ENCODE peak calls at places on chromosomes 2 and 18, in five cellular contexts. S is PC-3, C is GM23338, M is GM23248, X is Peyer's patch. T is an unnamed sample.

GRCh38 chr2:37786854-37787253 is 115.4 kb upstream of the CDC42EP3 start:
- DNase-seq in S (no peak), C (no peak), M (no peak), X (no peak), T (peak; percentile 38)

GRCh38 chr2:237411683-237412349 is 2.1 kb downstream of the COL6A3 start:
- DNase-seq in S (no peak), C (peak; percentile 12), M (peak; percentile 68), X (no peak), T (no peak)

GRCh38 chr2:68248806-68249205 is 3.5 kb downstream of the PPP3R1 start:
- DNase-seq in S (no peak), C (no peak), M (no peak), X (no peak), T (no peak)

GRCh38 chr2:173354073-173354600 is 535 bp upstream of the CDCA7 start:
- DNase-seq in S (no peak), C (peak; percentile 73), M (peak; percentile 16), X (no peak), T (peak; percentile 28)

GRCh38 chr2:11744631-11745394 is 1.6 kb upstream of the LPIN1 start:
- DNase-seq in S (peak; percentile 44), C (peak; percentile 82), M (peak; percentile 45), X (peak; percentile 55), T (peak; percentile 13)

GRCh38 chr2:132542953-132543569 is 126.5 kb downstream of the GPR39 start:
- DNase-seq in S (no peak), C (no peak), M (no peak), X (no peak), T (no peak)

GRCh38 chr2:12965540-12966269 is 249.0 kb downstream of the TRIB2 start:
- DNase-seq in S (peak; percentile 72), C (no peak), M (peak; percentile 86), X (no peak), T (peak; percentile 58)

GRCh38 chr2:145755019-145755837 is 1235.3 kb upstream of the ZEB2 start:
- DNase-seq in S (no peak), C (no peak), M (no peak), X (no peak), T (no peak)

GRCh38 chr2:77590298-77590917 is 68.2 kb upstream of the LRRTM4 start:
- DNase-seq in S (no peak), C (no peak), M (no peak), X (no peak), T (no peak)

GRCh38 chr2:163266772-163267171 is 428.2 kb upstream of the KCNH7 start:
- DNase-seq in S (peak; percentile 90), C (no peak), M (peak; percentile 94), X (no peak), T (no peak)

GRCh38 chr2:119338826-119339561 is 27.6 kb downstream of the C2orf76 start:
- DNase-seq in S (no peak), C (no peak), M (no peak), X (no peak), T (peak; percentile 42)

GRCh38 chr2:112001136-112001764 is 53.8 kb upstream of the TMEM87B start:
- DNase-seq in S (no peak), C (no peak), M (peak; percentile 23), X (no peak), T (no peak)

GRCh38 chr18:75896865-75897264 is 469.4 kb upstream of the SMIM21 start:
- DNase-seq in S (peak; percentile 46), C (peak; percentile 28), M (no peak), X (no peak), T (peak; percentile 2)

GRCh38 chr2:159559034-159559433 is 57.3 kb downstream of the BAZ2B start:
- DNase-seq in S (no peak), C (no peak), M (no peak), X (no peak), T (no peak)
- H3K27ac ChIP-seq in S (no peak overlapping the region), C (no peak overlapping the region), M (no peak overlapping the region), X (no peak overlapping the region), T (no peak overlapping the region)

GRCh38 chr2:240403358-240404104 is 31.9 kb upstream of the GPC1 start:
- DNase-seq in S (no peak), C (no peak), M (no peak), X (no peak), T (no peak)
- H3K27me3 ChIP-seq in S (no peaks in the 10 kb centered on the region), C (no peaks in the 10 kb centered on the region), M (no peaks in the 10 kb centered on the region), X (no peaks in the 10 kb centered on the region), T (no peaks in the 10 kb centered on the region)

GRCh38 chr2:159117658-159118057 is 149.2 kb downstream of the TANC1 start:
- DNase-seq in S (no peak), C (no peak), M (no peak), X (no peak), T (no peak)

GRCh38 chr2:159116922-159117321 is 148.5 kb downstream of the TANC1 start:
- DNase-seq in S (no peak), C (no peak), M (no peak), X (no peak), T (no peak)

GRCh38 chr2:159118115-159118858 is 149.8 kb downstream of the TANC1 start:
- DNase-seq in S (peak; percentile 89), C (peak; percentile 90), M (peak; percentile 84), X (peak; percentile 88), T (peak; percentile 85)

GRCh38 chr2:159111346-159111922 is 143.0 kb downstream of the TANC1 start:
- DNase-seq in S (no peak), C (no peak), M (peak; percentile 60), X (no peak), T (no peak)

DNA sequence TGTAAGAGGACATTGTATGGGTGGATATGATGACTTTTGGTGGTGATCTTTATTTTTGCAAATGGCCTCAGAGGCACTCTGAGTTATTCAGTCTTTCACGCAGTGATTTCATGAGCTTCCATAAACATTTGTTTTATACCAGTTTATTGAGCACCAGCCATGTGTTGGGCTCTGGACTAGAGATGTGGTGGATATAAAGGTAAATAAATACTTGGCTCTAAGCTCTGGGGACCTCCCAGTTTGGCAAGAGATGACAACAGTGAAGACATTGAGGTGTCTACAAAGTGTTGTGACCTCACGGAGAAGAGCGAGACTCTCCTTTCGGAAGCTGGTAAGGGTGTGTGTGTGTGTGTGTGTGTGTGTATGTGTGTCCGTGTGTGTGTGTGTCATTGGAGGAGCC is 146.4 kb downstream of the TANC1 start:
- DNase-seq in S (no peak), C (no peak), M (no peak), X (no peak), T (no peak)
- H3K4me3 ChIP-seq in S (no peak overlapping the region), C (no peak overlapping the region), M (no peak overlapping the region), X (no peak overlapping the region), T (no peak overlapping the region)

DNA sequence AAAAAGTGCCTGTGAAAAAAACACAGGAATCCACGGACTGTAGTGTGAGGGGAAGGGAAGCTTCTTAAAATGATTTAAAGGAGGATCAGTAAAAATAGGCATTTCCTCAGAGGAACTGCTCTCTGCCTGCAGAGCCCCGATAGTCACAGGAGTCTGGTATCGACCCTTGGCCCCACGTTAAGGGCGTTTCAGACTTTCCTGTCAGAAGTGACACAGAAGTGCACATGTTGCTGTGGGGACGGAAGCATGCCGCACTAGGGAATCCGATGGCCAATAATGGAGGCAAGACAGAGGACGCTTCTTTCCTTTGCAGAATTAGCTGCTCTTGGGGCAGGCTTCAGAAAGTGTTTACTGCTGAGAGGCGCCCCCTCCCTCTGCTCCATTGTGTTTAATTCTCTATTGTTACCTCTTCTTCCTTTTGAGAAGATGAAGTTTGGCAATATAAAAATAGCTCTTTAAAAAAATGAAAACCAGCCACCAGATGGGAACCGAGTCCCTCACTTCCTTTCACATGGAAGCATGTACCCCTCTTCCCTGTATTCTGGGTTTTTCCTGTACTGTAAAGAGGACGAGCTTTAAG is 118.6 kb upstream of the EML6 start:
- DNase-seq in S (no peak), C (no peak), M (no peak), X (no peak), T (peak; percentile 66)
- H3K27ac ChIP-seq in S (no peak overlapping the region), C (no peak overlapping the region), M (no peak overlapping the region), X (no peak overlapping the region), T (peak overlapping the region; percentile 40)

T was measured in small intestine.